ENCODE peak calls at places on chromosomes 2 and 18, in ten cellular contexts. G, D, F, Z, E, I, O, A, U and S are unnamed samples.

GRCh38 chr18:23137093-23137640 is 1.9 kb downstream of the CABLES1 start:
- DNase-seq in U (no peak), E (no peak), Z (no peak), F (no peak), A (no peak), O (no peak), D (no peak), I (peak; percentile 48), G (no peak), S (peak; percentile 65)

GRCh38 chr2:174974131-174974530 is 31.1 kb downstream of the CHN1 start:
- DNase-seq in E (no peak), F (no peak), I (peak; percentile 36), G (no peak), O (no peak), Z (no peak), U (no peak), A (no peak), D (no peak), S (no peak)

GRCh38 chr2:8252997-8253694 is 428.7 kb upstream of the ID2 start:
- DNase-seq in D (no peak), G (no peak), U (no peak), E (no peak), O (no peak), I (no peak), Z (no peak), A (no peak), F (no peak), S (no peak)

GRCh38 chr2:182763311-182763912 is 47.4 kb downstream of the DNAJC10 start:
- DNase-seq in O (no peak), Z (no peak), G (peak; percentile 27), I (peak; percentile 65), E (no peak), F (peak; percentile 59), A (peak; percentile 18), D (no peak), U (peak; percentile 5), S (peak; percentile 46)

GRCh38 chr2:201127570-201127969 is 11.6 kb downstream of the CFLAR start:
- DNase-seq in Z (no peak), G (peak; percentile 49), A (peak; percentile 80), U (peak; percentile 80), F (peak; percentile 71), O (no peak), D (no peak), E (no peak), I (peak; percentile 80), S (peak; percentile 78)

GRCh38 chr2:79980116-79980515 is 324.4 kb downstream of the LRRTM1 start:
- DNase-seq in U (no peak), E (no peak), I (no peak), O (no peak), Z (no peak), A (no peak), D (no peak), F (no peak), G (no peak), S (no peak)

GRCh38 chr2:25078171-25079049 is 36.5 kb downstream of the EFR3B start:
- DNase-seq in F (peak; percentile 79), Z (no peak), O (no peak), A (peak; percentile 75), U (peak; percentile 17), E (no peak), G (no peak), I (peak; percentile 92), D (no peak), S (peak; percentile 73)

GRCh38 chr2:164178835-164179470 is 442.3 kb downstream of the GRB14 start:
- DNase-seq in I (peak; percentile 49), F (peak; percentile 20), Z (no peak), U (no peak), O (no peak), D (no peak), E (no peak), G (no peak), A (peak; percentile 16), S (no peak)

GRCh38 chr2:174048238-174048637 is 83.1 kb upstream of the SP3 start:
- DNase-seq in U (no peak), I (no peak), Z (no peak), O (no peak), E (no peak), A (no peak), D (peak; percentile 15), F (no peak), G (no peak), S (no peak)

GRCh38 chr2:157032019-157032418 is 225.5 kb upstream of the GALNT5 start:
- DNase-seq in I (peak; percentile 97), O (no peak), E (no peak), G (no peak), F (peak; percentile 96), Z (no peak), U (peak; percentile 80), A (peak; percentile 90), D (no peak), S (peak; percentile 93)

GRCh38 chr18:8841781-8842485 is 136.6 kb downstream of the MTCL1 start:
- DNase-seq in F (peak; percentile 43), E (no peak), O (no peak), U (no peak), I (peak; percentile 88), Z (no peak), G (no peak), A (no peak), D (no peak), S (no peak)

GRCh38 chr2:46260305-46260704 is 36.9 kb upstream of the EPAS1 start:
- DNase-seq in A (no peak), D (no peak), G (no peak), I (no peak), O (no peak), Z (no peak), U (peak; percentile 16), F (no peak), E (no peak), S (no peak)

GRCh38 chr2:120598416-120598815 is 137.3 kb upstream of the GLI2 start:
- DNase-seq in E (no peak), O (no peak), F (no peak), I (no peak), G (no peak), Z (no peak), U (no peak), D (no peak), A (no peak), S (no peak)

GRCh38 chr2:191311627-191312026 is 66.4 kb downstream of the MYO1B start:
- DNase-seq in U (peak; percentile 82), E (no peak), I (peak; percentile 92), F (peak; percentile 91), Z (no peak), A (peak; percentile 61), D (no peak), O (no peak), G (no peak), S (peak; percentile 86)

GRCh38 chr2:130724455-130724854 is 4.4 kb upstream of the GPR148 start:
- DNase-seq in A (no peak), E (no peak), U (no peak), Z (no peak), G (no peak), O (no peak), I (no peak), F (no peak), D (no peak), S (no peak)

GRCh38 chr2:211455225-211455841 is 898.9 kb downstream of the CPS1 start:
- DNase-seq in Z (no peak), F (peak; percentile 34), O (no peak), G (peak; percentile 27), U (peak; percentile 3), D (peak; percentile 44), E (no peak), A (peak; percentile 42), I (peak; percentile 23), S (peak; percentile 60)

GRCh38 chr18:2002178-2002577 is 569.1 kb downstream of the METTL4 start:
- DNase-seq in U (no peak), I (no peak), F (no peak), G (no peak), A (no peak), O (no peak), E (no peak), D (no peak), Z (no peak), S (peak; percentile 41)

GRCh38 chr2:236654496-236654895 is 84.9 kb downstream of the ACKR3 start:
- DNase-seq in Z (no peak), E (no peak), G (no peak), O (no peak), D (peak; percentile 36), A (no peak), F (no peak), I (no peak), U (no peak), S (no peak)

GRCh38 chr2:27681844-27682243 is 18.2 kb downstream of the SLC4A1AP start:
- DNase-seq in G (no peak), F (peak; percentile 67), O (no peak), Z (no peak), A (peak; percentile 36), E (no peak), U (peak; percentile 42), D (no peak), I (peak; percentile 85), S (peak; percentile 68)

GRCh38 chr2:30702694-30703093 is 104.6 kb downstream of the CAPN13 start:
- DNase-seq in F (no peak), E (no peak), U (no peak), O (no peak), A (no peak), D (peak; percentile 14), I (no peak), Z (no peak), G (no peak), S (no peak)

GRCh38 chr2:19228092-19228670 is 130.2 kb downstream of the OSR1 start:
- DNase-seq in Z (no peak), D (no peak), I (no peak), U (no peak), A (no peak), G (no peak), F (no peak), E (no peak), O (no peak), S (no peak)

GRCh38 chr2:85437488-85438290 is 19.2 kb downstream of the SH2D6 start:
- DNase-seq in G (peak; percentile 77), F (peak; percentile 89), E (peak; percentile 70), O (no peak), U (peak; percentile 85), A (peak; percentile 77), I (peak; percentile 83), Z (peak; percentile 39), D (peak; percentile 91), S (peak; percentile 82)

GRCh38 chr2:164811826-164812225 is 29.8 kb downstream of the COBLL1 start:
- DNase-seq in G (no peak), E (no peak), D (no peak), U (no peak), O (no peak), I (no peak), F (no peak), A (no peak), Z (no peak), S (no peak)

GRCh38 chr18:34976899-34977786 is 64.1 kb upstream of the MAPRE2 start:
- DNase-seq in E (peak; percentile 80), U (peak; percentile 26), G (peak; percentile 88), I (peak; percentile 40), O (peak; percentile 28), Z (peak; percentile 72), F (peak; percentile 38), A (peak; percentile 22), D (peak; percentile 73), S (no peak)

GRCh38 chr2:150778828-150779227 is 291.4 kb upstream of the RND3 start:
- DNase-seq in A (no peak), Z (no peak), O (no peak), E (no peak), F (peak; percentile 25), I (peak; percentile 40), D (no peak), U (no peak), G (no peak), S (peak; percentile 69)

GRCh38 chr2:236016496-236016895 is 151.7 kb downstream of the GBX2 start:
- DNase-seq in Z (no peak), O (no peak), F (no peak), G (no peak), E (no peak), D (no peak), A (no peak), I (no peak), U (no peak), S (no peak)

GRCh38 chr2:84969511-84970265 is 1.3 kb upstream of the KCMF1 start:
- DNase-seq in E (peak; percentile 46), O (no peak), U (no peak), A (no peak), G (peak; percentile 58), D (no peak), Z (no peak), F (peak; percentile 61), I (peak; percentile 59), S (peak; percentile 55)

GRCh38 chr18:27404855-27405254 is 219.7 kb upstream of the CHST9 start:
- DNase-seq in F (no peak), A (no peak), Z (no peak), U (no peak), D (no peak), G (no peak), O (no peak), E (no peak), I (no peak), S (no peak)